ENCODE peak calls at places on chromosome 3, in six cellular contexts. R is tibial artery; H is mammary epithelial cell; Z is CD8-positive, alpha-beta memory T cell; L is H7; Y is heart left ventricle. D is an unnamed sample. For H3K36me3, the result is how much of the 10 kb centered on the place peaks cover.

GRCh38 chr3:138254199-138254598 is 67.1 kb downstream of the ARMC8 start:
- DNase-seq in R (no peak), H (peak), Z (no peak), L (no peak), Y (no peak), D (no peak)

GRCh38 chr3:99319961-99320360 is 318.4 kb upstream of the COL8A1 start:
- DNase-seq in R (no peak), H (peak), Z (no peak), L (no peak), Y (no peak), D (no peak)

GRCh38 chr3:192467230-192468186 is 259.8 kb downstream of the FGF12 start:
- DNase-seq in R (no peak), H (peak), Z (no peak), L (peak), Y (no peak), D (peak)

GRCh38 chr3:53114011-53114400 is 16.2 kb downstream of the RFT1 start:
- DNase-seq in R (peak), H (peak), Z (peak), L (peak), Y (peak), D (peak)

GRCh38 chr3:194082596-194083220 is 53.2 kb upstream of the HES1 start:
- DNase-seq in R (peak), H (no peak), Z (no peak), L (no peak), Y (peak), D (peak)

GRCh38 chr3:149589332-149589731 is 68.5 kb downstream of the WWTR1 start:
- DNase-seq in R (no peak), H (no peak), Z (no peak), L (no peak), Y (no peak), D (no peak)

GRCh38 chr3:34419801-34420200 is 621.4 kb downstream of the PDCD6IP start:
- DNase-seq in R (no peak), H (no peak), Z (no peak), L (peak), Y (no peak), D (no peak)

GRCh38 chr3:62793961-62794360 is 81.3 kb downstream of the CADPS start:
- DNase-seq in R (no peak), H (no peak), Z (no peak), L (no peak), Y (no peak), D (no peak)

GRCh38 chr3:63043631-63044030 is 168.4 kb upstream of the CADPS start:
- DNase-seq in R (no peak), H (peak), Z (no peak), L (no peak), Y (no peak), D (no peak)

GRCh38 chr3:128447561-128448013 is 19.1 kb downstream of the DNAJB8 start:
- DNase-seq in R (no peak), H (peak), Z (no peak), L (no peak), Y (no peak), D (no peak)

GRCh38 chr3:176785207-176785606 is 412.1 kb downstream of the TBL1XR1 start:
- DNase-seq in R (no peak), H (no peak), Z (no peak), L (no peak), Y (no peak), D (peak)

GRCh38 chr3:55965776-55966175 is 478.7 kb upstream of the WNT5A start:
- DNase-seq in R (no peak), H (no peak), Z (no peak), L (no peak), Y (no peak), D (no peak)
- H3K4me3 ChIP-seq in R (no peak), H (no peak), Z (no peak), L (no peak), Y (no peak), D (no peak)

GRCh38 chr3:49025793-49026520 is 3.2 kb downstream of the IMPDH2 start:
- DNase-seq in R (no peak), H (no peak), Z (no peak), L (peak), Y (no peak), D (no peak)
- H3K36me3 ChIP-seq in R (half or more), H (under half), Z (under half), L (under half), Y (half or more), D (half or more)

GRCh38 chr3:122012821-122013220 is 9.2 kb downstream of the ILDR1 start:
- DNase-seq in R (no peak), H (no peak), Z (no peak), L (no peak), Y (no peak), D (no peak)

GRCh38 chr3:122010506-122010905 is 11.5 kb downstream of the ILDR1 start:
- DNase-seq in R (no peak), H (no peak), Z (no peak), L (no peak), Y (no peak), D (no peak)

GRCh38 chr3:122008166-122008565 is 13.9 kb downstream of the ILDR1 start:
- DNase-seq in R (no peak), H (no peak), Z (no peak), L (no peak), Y (no peak), D (no peak)

GRCh38 chr3:122013448-122013925 is 8.6 kb downstream of the ILDR1 start:
- DNase-seq in R (no peak), H (no peak), Z (no peak), L (no peak), Y (no peak), D (no peak)

DNA sequence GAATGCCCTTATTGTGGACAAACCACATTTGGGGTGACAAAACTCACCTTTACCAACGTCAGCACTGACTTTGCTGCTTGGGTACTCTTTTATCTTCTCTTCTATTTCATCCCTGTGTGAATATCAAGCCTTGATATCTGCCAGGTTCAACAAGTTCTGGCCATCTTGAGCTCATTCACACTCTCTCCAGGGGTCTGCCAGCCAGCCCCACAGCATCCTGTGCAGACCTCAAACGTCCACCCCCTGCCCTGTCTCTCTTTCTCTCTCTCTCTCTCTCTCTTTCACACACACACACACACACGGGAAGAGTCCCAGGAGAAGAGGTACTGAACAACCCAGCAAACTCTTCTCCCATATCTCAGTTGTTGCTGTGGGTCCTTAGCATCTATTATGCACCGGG is 10.7 kb downstream of the ILDR1 start:
- DNase-seq in R (no peak), H (no peak), Z (no peak), L (no peak), Y (no peak), D (no peak)
- H3K4me3 ChIP-seq in R (no peak), H (no peak), Z (no peak), L (no peak), Y (no peak), D (no peak)

GRCh38 chr3:88093266-88093665 is 34.2 kb downstream of the ZNF654 start:
- DNase-seq in R (no peak), H (no peak), Z (no peak), L (no peak), Y (no peak), D (no peak)

GRCh38 chr3:88092270-88092669 is 33.2 kb downstream of the ZNF654 start:
- DNase-seq in R (no peak), H (no peak), Z (no peak), L (no peak), Y (no peak), D (no peak)

GRCh38 chr3:88090681-88091080 is 31.6 kb downstream of the ZNF654 start:
- DNase-seq in R (no peak), H (no peak), Z (no peak), L (no peak), Y (no peak), D (no peak)
- H3K36me3 ChIP-seq in R (under half), H (under half), Z (under half), L (under half), Y (under half), D (under half)

DNA sequence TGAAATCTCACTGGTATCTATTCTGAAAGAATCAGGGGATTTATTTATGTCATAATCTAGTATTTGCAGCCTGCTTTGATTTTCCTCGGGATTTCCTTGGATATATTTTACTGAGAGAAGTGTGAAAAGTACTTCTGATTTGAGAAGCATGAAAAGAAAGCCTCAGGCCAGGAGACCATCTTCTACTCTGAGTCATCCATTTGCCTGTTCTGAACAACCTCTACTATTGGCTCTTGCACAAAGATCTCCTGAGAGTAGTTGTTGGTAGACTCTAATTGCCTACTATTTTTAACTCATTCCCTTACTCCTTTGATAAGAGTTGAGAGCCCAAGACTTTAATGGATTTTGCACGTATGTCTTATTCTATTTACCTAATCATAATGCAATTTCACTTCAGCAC is 318.9 kb downstream of the BCHE start:
- DNase-seq in R (no peak), H (peak), Z (no peak), L (no peak), Y (no peak), D (no peak)
- H3K4me3 ChIP-seq in R (no peak), H (no peak), Z (no peak), L (no peak), Y (no peak), D (no peak)

DNA sequence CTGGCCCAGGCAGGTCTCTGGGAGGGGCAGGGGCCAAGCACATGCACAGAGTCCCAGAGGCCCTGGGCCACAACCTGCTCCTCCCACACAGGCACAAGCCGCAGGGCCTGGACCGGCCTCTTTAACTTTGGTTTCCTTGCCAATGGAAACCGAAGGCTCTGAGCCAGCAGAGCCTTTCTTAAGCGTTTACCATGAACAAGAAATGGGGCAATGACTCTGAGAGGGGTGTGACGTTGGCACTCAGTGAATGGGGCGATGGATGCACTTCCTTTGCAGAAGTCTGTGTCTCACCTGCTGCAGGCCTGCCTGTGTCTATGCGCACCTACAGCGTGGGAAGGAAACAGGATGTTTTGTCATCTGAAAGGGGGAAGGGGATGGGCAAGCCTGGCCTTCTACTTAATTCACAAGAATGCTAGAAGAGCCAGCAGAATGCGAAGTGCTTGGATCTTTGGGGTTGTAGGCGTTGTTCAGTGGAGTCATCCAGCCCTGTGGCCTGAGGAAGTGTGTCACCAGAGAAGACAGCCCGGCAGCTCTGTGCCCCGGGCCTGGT is 41.8 kb downstream of the IFT122 start:
- DNase-seq in R (peak), H (peak), Z (peak), L (no peak), Y (no peak), D (no peak)
- H3K36me3 ChIP-seq in R (half or more), H (under half), Z (under half), L (under half), Y (under half), D (half or more)

GRCh38 chr3:190586631-190587000 is 72.7 kb downstream of the IL1RAP start:
- DNase-seq in R (no peak), H (peak), Z (no peak), L (no peak), Y (no peak), D (no peak)
- H3K4me3 ChIP-seq in R (no peak), H (no peak), Z (no peak), L (no peak), Y (no peak), D (no peak)

GRCh38 chr3:39412668-39413260 is 6.2 kb downstream of the RPSA start:
- DNase-seq in R (no peak), H (no peak), Z (no peak), L (no peak), Y (no peak), D (no peak)
- H3K36me3 ChIP-seq in R (half or more), H (under half), Z (under half), L (under half), Y (half or more), D (half or more)

GRCh38 chr3:134014270-134014669 is 15.5 kb downstream of the SLCO2A1 start:
- DNase-seq in R (no peak), H (no peak), Z (no peak), L (no peak), Y (no peak), D (no peak)

GRCh38 chr3:134017490-134017889 is 12.2 kb downstream of the SLCO2A1 start:
- DNase-seq in R (no peak), H (no peak), Z (no peak), L (no peak), Y (no peak), D (no peak)

GRCh38 chr3:134018850-134019249 is 10.9 kb downstream of the SLCO2A1 start:
- DNase-seq in R (no peak), H (no peak), Z (no peak), L (no peak), Y (no peak), D (no peak)

GRCh38 chr3:134018406-134018805 is 11.3 kb downstream of the SLCO2A1 start:
- DNase-seq in R (no peak), H (no peak), Z (no peak), L (no peak), Y (no peak), D (no peak)

DNA sequence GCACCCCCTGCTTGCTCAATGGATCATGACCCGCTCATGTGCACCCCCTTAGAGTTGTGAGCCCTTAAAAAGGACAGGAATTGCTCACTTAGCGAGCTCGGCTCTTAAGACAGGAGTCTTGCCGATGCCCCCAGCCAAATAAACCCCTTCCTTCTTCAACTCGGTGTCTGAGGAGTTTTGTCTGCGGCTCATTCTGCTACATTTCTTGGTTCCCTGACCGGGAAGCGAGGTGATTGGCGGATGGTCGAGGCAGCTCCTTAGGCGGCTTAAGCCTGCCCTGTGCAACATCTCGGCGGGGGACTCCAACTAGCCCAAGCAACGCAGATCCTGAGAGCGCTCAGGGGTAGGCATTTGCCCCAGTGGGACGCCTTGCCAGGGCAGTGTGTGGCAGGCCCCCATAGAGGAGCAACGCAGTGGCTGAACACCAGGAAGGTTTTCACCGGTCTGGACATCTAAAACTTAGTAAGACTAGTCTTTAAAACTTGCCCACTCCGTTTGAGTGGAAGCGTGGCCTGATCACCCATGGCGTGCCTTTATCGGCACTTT is 9.5 kb downstream of the SLCO2A1 start:
- DNase-seq in R (no peak), H (no peak), Z (no peak), L (no peak), Y (no peak), D (no peak)
- H3K4me3 ChIP-seq in R (no peak), H (no peak), Z (no peak), L (no peak), Y (no peak), D (no peak)

D was measured in heart right ventricle.